ENCODE peak calls at places on chromosomes 6 and 20, in four cellular contexts. One of them, this sample, is unnamed.

GRCh38 chr20:10972219-10972860 is 298.5 kb upstream of the JAG1 start:
- DNase-seq in ELR: no peak
- DNase-seq in T47D: no peak
- DNase-seq in psoas muscle: no peak
- DNase-seq in this sample: no peak

GRCh38 chr20:34791289-34792020 is 34.0 kb downstream of the NCOA6 start:
- DNase-seq in ELR: peak
- DNase-seq in T47D: no peak
- DNase-seq in psoas muscle: no peak
- DNase-seq in this sample: no peak

GRCh38 chr6:169165561-169166300 is 87.9 kb downstream of the THBS2 start:
- DNase-seq in ELR: no peak
- DNase-seq in T47D: no peak
- DNase-seq in psoas muscle: no peak
- DNase-seq in this sample: no peak

GRCh38 chr6:20704325-20704724 is 170.1 kb downstream of the CDKAL1 start:
- DNase-seq in ELR: no peak
- DNase-seq in T47D: no peak
- DNase-seq in psoas muscle: no peak
- DNase-seq in this sample: no peak

GRCh38 chr20:5918856-5919633 is 31.3 kb downstream of the TRMT6 start:
- DNase-seq in ELR: peak
- DNase-seq in T47D: no peak
- DNase-seq in psoas muscle: no peak
- DNase-seq in this sample: peak

GRCh38 chr20:63186528-63187316 is 29.2 kb downstream of the YTHDF1 start:
- DNase-seq in ELR: peak
- DNase-seq in T47D: no peak
- DNase-seq in psoas muscle: no peak
- DNase-seq in this sample: no peak

GRCh38 chr6:121615493-121615892 is 180.0 kb downstream of the GJA1 start:
- DNase-seq in ELR: peak
- DNase-seq in T47D: no peak
- DNase-seq in psoas muscle: no peak
- DNase-seq in this sample: no peak

GRCh38 chr6:85417336-85417735 is 32.5 kb upstream of the NT5E start:
- DNase-seq in ELR: peak
- DNase-seq in T47D: no peak
- DNase-seq in psoas muscle: no peak
- DNase-seq in this sample: no peak

GRCh38 chr6:166203003-166203640 is 35.5 kb upstream of the TBXT start:
- DNase-seq in ELR: no peak
- DNase-seq in T47D: no peak
- DNase-seq in psoas muscle: no peak
- DNase-seq in this sample: no peak

GRCh38 chr6:163335671-163336545 is 78.6 kb upstream of the QKI start:
- DNase-seq in ELR: no peak
- DNase-seq in T47D: no peak
- DNase-seq in psoas muscle: peak
- DNase-seq in this sample: no peak

GRCh38 chr6:33691456-33692077 is 19.9 kb downstream of the UQCC2 start:
- DNase-seq in ELR: no peak
- DNase-seq in T47D: no peak
- DNase-seq in psoas muscle: no peak
- DNase-seq in this sample: no peak

GRCh38 chr6:37631295-37631694 is 66.4 kb downstream of the MDGA1 start:
- DNase-seq in ELR: no peak
- DNase-seq in T47D: no peak
- DNase-seq in psoas muscle: no peak
- DNase-seq in this sample: no peak

GRCh38 chr6:132132420-132132819 is 181.2 kb upstream of the CCN2 start:
- DNase-seq in ELR: peak
- DNase-seq in T47D: no peak
- DNase-seq in psoas muscle: no peak
- DNase-seq in this sample: no peak

GRCh38 chr6:70371454-70372105 is 41.7 kb upstream of the FAM135A start:
- DNase-seq in ELR: peak
- DNase-seq in T47D: peak
- DNase-seq in psoas muscle: no peak
- DNase-seq in this sample: peak

GRCh38 chr6:118752803-118753202 is 101.4 kb upstream of the CEP85L start:
- DNase-seq in ELR: no peak
- DNase-seq in T47D: no peak
- DNase-seq in psoas muscle: no peak
- DNase-seq in this sample: no peak

GRCh38 chr6:150755042-150755441 is 110.5 kb upstream of the MTHFD1L start:
- DNase-seq in ELR: no peak
- DNase-seq in T47D: no peak
- DNase-seq in psoas muscle: no peak
- DNase-seq in this sample: no peak